ENCODE peak calls at places on chromosomes 7 and 10, in four cellular contexts. Q is psoas muscle, B is endodermal cell, R is OCI-LY7. F is an unnamed sample. For H3K4me1, the result is how much of the 10 kb centered on the place peaks cover.

GRCh38 chr10:103720328-103720963 is 134.9 kb downstream of the SH3PXD2A start:
- DNase-seq in B (no peak), Q (peak), R (no peak), F (no peak)

GRCh38 chr7:149232362-149232761 is 7.1 kb upstream of the ZNF212 start:
- DNase-seq in R (no peak), Q (no peak), B (no peak), F (no peak)

GRCh38 chr10:98154076-98154475 is 19.6 kb downstream of the R3HCC1L start:
- DNase-seq in R (no peak), Q (no peak), B (no peak), F (no peak)

GRCh38 chr7:121994625-121995410 is 121.9 kb downstream of the PTPRZ1 start:
- DNase-seq in Q (no peak), B (peak), R (peak), F (peak)

GRCh38 chr7:44367475-44368030 is 42.2 kb upstream of the CAMK2B start:
- DNase-seq in Q (no peak), R (no peak), B (peak), F (no peak)

GRCh38 chr10:52668024-52668423 is 104.6 kb downstream of the MBL2 start:
- DNase-seq in R (no peak), Q (no peak), B (no peak), F (no peak)

GRCh38 chr7:151940048-151940845 is 16.0 kb upstream of the GALNTL5 start:
- DNase-seq in B (no peak), Q (peak), R (no peak), F (no peak)

GRCh38 chr10:124679401-124679800 is 64.8 kb downstream of the FAM53B start:
- DNase-seq in Q (peak), R (no peak), B (no peak), F (no peak)

GRCh38 chr10:33229252-33229943 is 105.1 kb downstream of the NRP1 start:
- DNase-seq in Q (no peak), R (no peak), B (no peak), F (no peak)

GRCh38 chr7:153524070-153524601 is 528.1 kb upstream of the DPP6 start:
- DNase-seq in Q (no peak), R (no peak), B (peak), F (no peak)

GRCh38 chr7:10721289-10721688 is 252.4 kb upstream of the PHF14 start:
- DNase-seq in B (no peak), Q (no peak), R (no peak), F (no peak)

GRCh38 chr7:45686441-45687184 is 112.4 kb downstream of the ADCY1 start:
- DNase-seq in Q (peak), R (no peak), B (peak), F (no peak)

GRCh38 chr7:135914346-135914745 is 62.8 kb downstream of the MTPN start:
- DNase-seq in Q (no peak), B (no peak), R (no peak), F (no peak)

GRCh38 chr10:113319450-113319849 is 233.4 kb upstream of the HABP2 start:
- DNase-seq in R (no peak), Q (no peak), B (no peak), F (no peak)

GRCh38 chr10:60114765-60115586 is 208.6 kb upstream of the CCDC6 start:
- DNase-seq in Q (no peak), R (peak), B (peak), F (no peak)

GRCh38 chr10:94355841-94356240 is 6.9 kb downstream of the NOC3L start:
- DNase-seq in Q (no peak), B (no peak), R (no peak), F (no peak)

GRCh38 chr10:10271639-10272192 is 746.0 kb upstream of the CELF2 start:
- DNase-seq in Q (no peak), R (no peak), B (peak), F (no peak)

GRCh38 chr7:24038993-24039392 is 245.0 kb upstream of the NPY start:
- DNase-seq in Q (no peak), B (no peak), R (no peak), F (no peak)

GRCh38 chr10:11164806-11165590 is 147.3 kb downstream of the CELF2 start:
- DNase-seq in R (peak), Q (peak), B (peak), F (peak)

GRCh38 chr10:10362780-10363179 is 654.9 kb upstream of the CELF2 start:
- DNase-seq in Q (no peak), R (no peak), B (no peak), F (no peak)

GRCh38 chr10:35533565-35533964 is 71.6 kb upstream of the GJD4 start:
- DNase-seq in B (no peak), Q (no peak), R (no peak), F (no peak)

GRCh38 chr7:38465946-38466345 is 165.2 kb downstream of the AMPH start:
- DNase-seq in R (no peak), B (no peak), Q (no peak), F (no peak)

GRCh38 chr7:35875292-35875691 is 74.4 kb downstream of the SEPTIN7 start:
- DNase-seq in Q (no peak), R (no peak), B (no peak), F (no peak)

GRCh38 chr10:118850418-118851061 is 95.8 kb upstream of the CACUL1 start:
- DNase-seq in Q (peak), B (peak), R (peak), F (peak)

GRCh38 chr7:75572396-75572795 is 80.3 kb downstream of the SPDYE5 start:
- DNase-seq in Q (no peak), B (no peak), R (no peak), F (no peak)

GRCh38 chr10:77887631-77888355 is 38.8 kb downstream of the DLG5 start:
- DNase-seq in B (peak), R (no peak), Q (no peak), F (no peak)

GRCh38 chr10:119715628-119716505 is 10.0 kb upstream of the INPP5F start:
- DNase-seq in B (no peak), Q (no peak), R (no peak), F (no peak)

GRCh38 chr7:106597751-106598619 is 63.0 kb downstream of the CCDC71L start:
- DNase-seq in B (no peak), Q (no peak), R (no peak), F (no peak)
- H3K4me3 ChIP-seq in B (peak), Q (peak), R (no peak), F (peak)

GRCh38 chr7:42248579-42248978 is 11.6 kb upstream of the GLI3 start:
- DNase-seq in R (no peak), B (no peak), Q (no peak), F (no peak)

GRCh38 chr7:42244828-42245227 is 7.8 kb upstream of the GLI3 start:
- DNase-seq in R (no peak), B (no peak), Q (no peak), F (no peak)

GRCh38 chr7:42250411-42250810 is 13.4 kb upstream of the GLI3 start:
- DNase-seq in R (no peak), Q (no peak), B (no peak), F (no peak)

GRCh38 chr7:42242381-42242780 is 5.4 kb upstream of the GLI3 start:
- DNase-seq in B (no peak), R (no peak), Q (no peak), F (no peak)

DNA sequence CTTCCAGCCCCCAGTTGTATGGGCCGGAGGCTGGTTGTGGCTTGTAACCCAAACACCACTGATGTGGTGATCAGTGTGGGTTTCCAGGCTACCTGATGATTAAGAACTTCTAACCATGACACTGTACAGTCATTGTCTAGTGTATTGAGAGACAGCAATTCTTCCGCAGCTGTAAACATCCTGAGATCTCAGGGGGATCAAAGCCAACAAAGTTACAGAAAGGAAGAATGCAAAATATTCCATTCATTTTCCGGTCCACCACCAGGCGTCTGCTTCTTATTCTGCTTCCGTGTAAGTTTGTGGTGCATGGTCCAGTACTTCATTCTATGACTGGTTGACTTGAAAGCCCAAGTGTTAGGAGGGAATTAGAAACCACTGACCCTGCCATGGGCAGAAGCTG is 10.3 kb upstream of the GLI3 start:
- DNase-seq in R (no peak), Q (no peak), B (no peak), F (no peak)
- TF ChIP-seq CTCF in R (no peak), Q (no peak), B (peak), F (no peak)

GRCh38 chr7:42235734-42236133 is 1.3 kb downstream of the GLI3 start:
- DNase-seq in Q (no peak), B (peak), R (no peak), F (no peak)

GRCh38 chr7:42237162-42237821 is at the start of gene GLI3:
- DNase-seq in Q (peak), R (no peak), B (peak), F (peak)

GRCh38 chr7:42237891-42238531 is 1.0 kb upstream of the GLI3 start:
- DNase-seq in R (no peak), B (peak), Q (peak), F (no peak)

GRCh38 chr7:42234736-42235135 is 2.3 kb downstream of the GLI3 start:
- DNase-seq in B (no peak), R (no peak), Q (no peak), F (no peak)

DNA sequence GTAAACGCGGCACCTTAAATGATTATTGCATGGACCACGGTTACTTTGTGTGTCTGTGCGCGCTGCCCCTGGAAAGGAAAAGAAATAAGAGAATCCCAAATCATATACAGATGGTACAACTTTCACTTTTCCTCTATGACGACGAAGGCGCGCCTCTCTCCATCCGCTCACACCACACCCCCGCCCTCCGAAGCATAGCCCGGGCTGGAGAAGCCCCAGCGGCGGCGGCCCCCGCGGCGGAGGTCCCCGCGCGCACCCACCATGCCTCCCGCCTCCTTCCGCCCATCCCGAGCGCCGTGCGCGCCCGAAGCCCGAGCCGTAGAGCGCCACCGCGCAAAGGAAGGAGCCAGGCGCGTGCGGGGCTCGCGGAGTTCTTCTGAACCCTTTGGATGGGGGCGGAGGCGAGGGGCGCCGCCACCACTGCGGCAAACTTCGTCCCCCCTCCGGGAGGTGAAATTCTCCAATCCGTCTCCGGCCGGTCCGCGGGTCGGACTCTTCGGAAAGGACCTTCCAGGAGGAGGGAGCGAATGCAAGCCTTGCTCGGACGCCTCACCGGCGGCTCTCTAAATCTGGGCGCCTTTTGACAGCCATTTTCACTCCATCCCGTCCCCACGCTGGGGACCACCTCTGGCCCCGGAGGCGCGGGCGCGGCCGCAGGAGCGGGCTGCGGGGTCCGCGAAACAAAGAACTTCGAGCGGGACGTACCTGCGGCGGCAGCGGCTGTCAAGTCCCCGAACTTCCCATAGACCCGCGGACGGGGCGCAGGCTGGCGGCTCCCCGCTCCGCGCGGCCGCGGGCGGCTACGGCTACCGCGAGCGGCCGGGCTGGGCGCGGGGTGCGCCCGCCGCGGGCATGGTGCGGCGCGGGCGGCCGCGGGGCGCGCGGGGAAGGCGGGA is 495 bp downstream of the GLI3 start:
- DNase-seq in Q (peak), R (no peak), B (peak), F (no peak)
- H3K4me1 ChIP-seq in Q (under half), R (under half), B (under half), F (under half)

GRCh38 chr7:77796960-77797359 is 1.3 kb downstream of the TMEM60 start:
- DNase-seq in B (no peak), R (no peak), Q (no peak), F (no peak)
- H3K4me3 ChIP-seq in B (peak), R (peak), Q (peak), F (peak)

GRCh38 chr10:72375173-72375572 is 20.5 kb upstream of the DNAJB12 start:
- DNase-seq in B (peak), Q (no peak), R (no peak), F (no peak)

GRCh38 chr10:72379062-72379461 is 24.3 kb upstream of the DNAJB12 start:
- DNase-seq in R (no peak), Q (no peak), B (no peak), F (no peak)

GRCh38 chr10:72379776-72380175 is 25.1 kb upstream of the DNAJB12 start:
- DNase-seq in B (no peak), R (no peak), Q (no peak), F (no peak)

GRCh38 chr10:72370201-72370722 is 15.5 kb upstream of the DNAJB12 start:
- DNase-seq in R (no peak), B (no peak), Q (no peak), F (no peak)

DNA sequence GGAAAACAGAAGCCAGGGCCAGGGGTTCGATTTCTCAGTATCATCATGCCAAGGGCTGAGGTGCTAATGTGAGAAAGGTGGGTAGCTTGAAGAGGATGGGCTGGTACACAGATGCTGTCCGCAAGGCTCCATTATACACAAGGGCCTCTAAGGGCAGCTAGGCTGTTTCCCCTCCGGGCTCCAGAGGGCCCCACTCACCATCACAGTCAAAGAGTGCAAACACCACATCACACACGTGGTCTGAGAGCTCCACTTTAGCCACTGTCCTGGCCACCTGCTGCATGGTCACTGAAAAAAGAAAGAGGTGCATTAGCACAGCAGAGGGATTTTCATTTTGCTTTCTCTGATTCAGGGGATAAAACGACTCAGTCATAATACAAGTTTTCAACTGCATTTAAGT is 20.9 kb upstream of the DNAJB12 start:
- DNase-seq in R (no peak), B (peak), Q (no peak), F (no peak)
- TF ChIP-seq CTCF in R (peak), B (peak), Q (no peak), F (no peak)

GRCh38 chr10:22600516-22600915 is 113.9 kb downstream of the PIP4K2A start:
- DNase-seq in Q (no peak), R (no peak), B (no peak), F (no peak)
- H3K4me1 ChIP-seq in Q (under half), R (half or more), B (under half), F (under half)

DNA sequence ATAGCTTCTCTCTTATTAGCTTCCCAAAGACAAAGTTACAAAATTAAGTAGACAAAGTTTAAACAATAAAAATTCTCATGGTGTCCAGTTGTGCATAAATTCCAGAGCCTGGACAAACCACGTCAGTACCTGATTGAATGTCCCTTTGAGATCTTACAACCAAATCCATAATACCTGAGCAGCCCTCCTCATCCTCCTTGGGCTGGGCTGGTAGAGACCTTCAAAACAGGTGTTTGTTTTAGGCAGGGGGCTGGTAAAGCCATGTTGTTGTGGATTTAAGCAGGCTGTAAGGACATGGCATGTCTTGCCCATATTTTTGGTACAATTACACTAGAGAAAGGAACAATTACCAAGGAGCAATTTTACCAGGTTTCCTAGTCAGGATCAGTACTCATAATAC is 2.1 kb downstream of the IFIT5 start:
- DNase-seq in Q (no peak), B (no peak), R (no peak), F (no peak)
- H3K4me3 ChIP-seq in Q (no peak), B (no peak), R (no peak), F (peak)